ENCODE peak calls at places on chromosomes 13 and 19, in ten cellular contexts. One of them, this sample, is unnamed.

GRCh38 chr13:94249512-94249911 is 230.0 kb downstream of the DCT start:
- DNase-seq in HCT116: no peak
- DNase-seq in mucosa of descending colon: no peak
- DNase-seq in fibroblast of lung: peak; percentile 63
- DNase-seq in astrocyte of the spinal cord: peak; percentile 95
- DNase-seq in progenitor cell of endocrine pancreas: no peak
- DNase-seq in RWPE1: no peak
- DNase-seq in pancreas: no peak
- DNase-seq in WTC11: no peak
- DNase-seq in B cell: no peak
- DNase-seq in this sample: no peak

GRCh38 chr13:40269086-40269485 is 397.4 kb downstream of the FOXO1 start:
- DNase-seq in HCT116: no peak
- DNase-seq in mucosa of descending colon: no peak
- DNase-seq in fibroblast of lung: peak; percentile 12
- DNase-seq in astrocyte of the spinal cord: no peak
- DNase-seq in progenitor cell of endocrine pancreas: no peak
- DNase-seq in RWPE1: no peak
- DNase-seq in pancreas: no peak
- DNase-seq in WTC11: no peak
- DNase-seq in B cell: no peak
- DNase-seq in this sample: no peak

GRCh38 chr13:110463876-110464510 is 97.5 kb downstream of the RAB20 start:
- DNase-seq in HCT116: no peak
- DNase-seq in mucosa of descending colon: no peak
- DNase-seq in fibroblast of lung: no peak
- DNase-seq in astrocyte of the spinal cord: no peak
- DNase-seq in progenitor cell of endocrine pancreas: no peak
- DNase-seq in RWPE1: no peak
- DNase-seq in pancreas: no peak
- DNase-seq in WTC11: no peak
- DNase-seq in B cell: peak; percentile 52
- DNase-seq in this sample: no peak

GRCh38 chr19:55372316-55373081 is 2.2 kb upstream of the IL11 start:
- DNase-seq in HCT116: no peak
- DNase-seq in mucosa of descending colon: no peak
- DNase-seq in fibroblast of lung: no peak
- DNase-seq in astrocyte of the spinal cord: peak; percentile 70
- DNase-seq in progenitor cell of endocrine pancreas: no peak
- DNase-seq in RWPE1: no peak
- DNase-seq in pancreas: no peak
- DNase-seq in WTC11: no peak
- DNase-seq in B cell: no peak
- DNase-seq in this sample: no peak

GRCh38 chr19:7529610-7530490 is 5.7 kb upstream of the PNPLA6 start:
- DNase-seq in HCT116: no peak
- DNase-seq in mucosa of descending colon: no peak
- DNase-seq in fibroblast of lung: no peak
- DNase-seq in astrocyte of the spinal cord: no peak
- DNase-seq in progenitor cell of endocrine pancreas: no peak
- DNase-seq in RWPE1: no peak
- DNase-seq in pancreas: no peak
- DNase-seq in WTC11: no peak
- DNase-seq in B cell: no peak
- DNase-seq in this sample: no peak

GRCh38 chr19:14536926-14537692 is 7.7 kb downstream of the TECR start:
- DNase-seq in HCT116: peak; percentile 88
- DNase-seq in mucosa of descending colon: peak; percentile 90
- DNase-seq in fibroblast of lung: peak; percentile 55
- DNase-seq in astrocyte of the spinal cord: no peak
- DNase-seq in progenitor cell of endocrine pancreas: peak; percentile 59
- DNase-seq in RWPE1: peak; percentile 94
- DNase-seq in pancreas: peak; percentile 89
- DNase-seq in WTC11: peak; percentile 96
- DNase-seq in B cell: no peak
- DNase-seq in this sample: no peak

GRCh38 chr13:79780240-79780639 is 299.3 kb downstream of the NDFIP2 start:
- DNase-seq in HCT116: no peak
- DNase-seq in mucosa of descending colon: no peak
- DNase-seq in fibroblast of lung: peak; percentile 9
- DNase-seq in astrocyte of the spinal cord: peak; percentile 60
- DNase-seq in progenitor cell of endocrine pancreas: no peak
- DNase-seq in RWPE1: no peak
- DNase-seq in pancreas: no peak
- DNase-seq in WTC11: no peak
- DNase-seq in B cell: no peak
- DNase-seq in this sample: no peak

GRCh38 chr19:10420444-10421239 is at the start of gene PDE4A:
- DNase-seq in HCT116: no peak
- DNase-seq in mucosa of descending colon: peak; percentile 61
- DNase-seq in fibroblast of lung: no peak
- DNase-seq in astrocyte of the spinal cord: no peak
- DNase-seq in progenitor cell of endocrine pancreas: no peak
- DNase-seq in RWPE1: no peak
- DNase-seq in pancreas: no peak
- DNase-seq in WTC11: peak; percentile 64
- DNase-seq in B cell: peak; percentile 84
- DNase-seq in this sample: no peak

GRCh38 chr13:90122531-90122930 is 1225.0 kb upstream of the MIR17HG start:
- DNase-seq in HCT116: no peak
- DNase-seq in mucosa of descending colon: no peak
- DNase-seq in fibroblast of lung: no peak
- DNase-seq in astrocyte of the spinal cord: no peak
- DNase-seq in progenitor cell of endocrine pancreas: no peak
- DNase-seq in RWPE1: no peak
- DNase-seq in pancreas: no peak
- DNase-seq in WTC11: no peak
- DNase-seq in B cell: no peak
- DNase-seq in this sample: no peak

GRCh38 chr19:50147462-50148423 is 15.3 kb downstream of the IZUMO2 start:
- DNase-seq in HCT116: peak; percentile 89
- DNase-seq in mucosa of descending colon: peak; percentile 85
- DNase-seq in fibroblast of lung: peak; percentile 81
- DNase-seq in astrocyte of the spinal cord: peak; percentile 93
- DNase-seq in progenitor cell of endocrine pancreas: peak; percentile 63
- DNase-seq in RWPE1: peak; percentile 78
- DNase-seq in pancreas: peak; percentile 87
- DNase-seq in WTC11: peak; percentile 86
- DNase-seq in B cell: peak; percentile 76
- DNase-seq in this sample: peak; percentile 82

GRCh38 chr13:92716749-92717148 is 509.9 kb upstream of the GPC6 start:
- DNase-seq in HCT116: no peak
- DNase-seq in mucosa of descending colon: no peak
- DNase-seq in fibroblast of lung: peak; percentile 67
- DNase-seq in astrocyte of the spinal cord: peak; percentile 26
- DNase-seq in progenitor cell of endocrine pancreas: no peak
- DNase-seq in RWPE1: no peak
- DNase-seq in pancreas: no peak
- DNase-seq in WTC11: no peak
- DNase-seq in B cell: no peak
- DNase-seq in this sample: no peak

GRCh38 chr13:114065141-114065925 is 67.1 kb downstream of the RASA3 start:
- DNase-seq in HCT116: peak; percentile 90
- DNase-seq in mucosa of descending colon: peak; percentile 76
- DNase-seq in fibroblast of lung: peak; percentile 99
- DNase-seq in astrocyte of the spinal cord: peak; percentile 99
- DNase-seq in progenitor cell of endocrine pancreas: no peak
- DNase-seq in RWPE1: peak; percentile 92
- DNase-seq in pancreas: peak; percentile 78
- DNase-seq in WTC11: peak; percentile 47
- DNase-seq in B cell: peak; percentile 68
- DNase-seq in this sample: peak; percentile 95

GRCh38 chr19:44704982-44705381 is 6.0 kb downstream of the CEACAM16 start:
- DNase-seq in HCT116: no peak
- DNase-seq in mucosa of descending colon: no peak
- DNase-seq in fibroblast of lung: no peak
- DNase-seq in astrocyte of the spinal cord: no peak
- DNase-seq in progenitor cell of endocrine pancreas: no peak
- DNase-seq in RWPE1: no peak
- DNase-seq in pancreas: no peak
- DNase-seq in WTC11: no peak
- DNase-seq in B cell: no peak
- DNase-seq in this sample: no peak

DNA sequence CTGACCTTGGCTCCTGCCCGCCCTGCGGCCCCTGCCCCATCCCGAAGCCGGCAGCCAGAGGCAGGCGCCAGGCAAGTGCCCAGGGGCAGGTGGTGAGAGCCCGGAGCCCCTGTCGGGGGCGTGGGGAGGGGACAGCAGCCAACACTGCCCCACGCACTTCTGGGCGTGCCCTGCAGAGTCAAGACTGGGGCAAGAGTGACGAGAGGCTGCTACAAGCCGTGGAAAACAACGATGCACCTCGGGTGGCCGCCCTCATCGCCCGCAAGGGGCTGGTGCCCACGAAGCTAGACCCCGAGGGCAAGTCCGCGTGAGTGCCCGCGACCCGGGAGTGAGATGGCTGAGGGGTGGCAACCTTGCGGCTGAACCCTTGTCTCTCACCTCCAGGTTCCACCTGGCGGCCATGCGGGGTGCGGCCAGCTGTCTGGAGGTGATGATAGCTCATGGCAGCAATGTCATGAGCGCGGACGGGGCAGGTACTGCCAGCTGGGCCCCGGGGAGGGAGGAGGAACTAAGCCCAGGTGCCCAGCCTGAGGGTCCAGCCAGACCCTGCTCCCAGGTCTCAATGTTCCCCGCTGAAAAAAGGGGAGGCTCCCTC is 17.3 kb downstream of the ANKRD24 start:
- DNase-seq in HCT116: no peak
- DNase-seq in mucosa of descending colon: peak; percentile 67
- DNase-seq in fibroblast of lung: no peak
- DNase-seq in astrocyte of the spinal cord: no peak
- DNase-seq in progenitor cell of endocrine pancreas: no peak
- DNase-seq in RWPE1: no peak
- DNase-seq in pancreas: no peak
- DNase-seq in WTC11: peak; percentile 75
- DNase-seq in B cell: no peak
- DNase-seq in this sample: no peak
- TF ChIP-seq CTCF in HCT116: peak; percentile 59
- TF ChIP-seq CTCF in mucosa of descending colon: no peak
- TF ChIP-seq CTCF in fibroblast of lung: no peak
- TF ChIP-seq CTCF in astrocyte of the spinal cord: no peak
- TF ChIP-seq CTCF in progenitor cell of endocrine pancreas: peak; percentile 51
- TF ChIP-seq CTCF in RWPE1: no peak
- TF ChIP-seq CTCF in pancreas: no peak
- TF ChIP-seq CTCF in WTC11: no peak
- TF ChIP-seq CTCF in B cell: no peak
- TF ChIP-seq CTCF in this sample: no peak

GRCh38 chr19:4277051-4277700 is 1.9 kb upstream of the SHD start:
- DNase-seq in HCT116: no peak
- DNase-seq in mucosa of descending colon: no peak
- DNase-seq in fibroblast of lung: no peak
- DNase-seq in astrocyte of the spinal cord: no peak
- DNase-seq in progenitor cell of endocrine pancreas: no peak
- DNase-seq in RWPE1: no peak
- DNase-seq in pancreas: no peak
- DNase-seq in WTC11: no peak
- DNase-seq in B cell: no peak
- DNase-seq in this sample: no peak

GRCh38 chr19:4278010-4278409 is 1.1 kb upstream of the SHD start:
- DNase-seq in HCT116: no peak
- DNase-seq in mucosa of descending colon: no peak
- DNase-seq in fibroblast of lung: no peak
- DNase-seq in astrocyte of the spinal cord: no peak
- DNase-seq in progenitor cell of endocrine pancreas: no peak
- DNase-seq in RWPE1: no peak
- DNase-seq in pancreas: no peak
- DNase-seq in WTC11: no peak
- DNase-seq in B cell: no peak
- DNase-seq in this sample: no peak

GRCh38 chr19:4278926-4279529 is at the start of gene SHD:
- DNase-seq in HCT116: no peak
- DNase-seq in mucosa of descending colon: no peak
- DNase-seq in fibroblast of lung: no peak
- DNase-seq in astrocyte of the spinal cord: no peak
- DNase-seq in progenitor cell of endocrine pancreas: no peak
- DNase-seq in RWPE1: no peak
- DNase-seq in pancreas: no peak
- DNase-seq in WTC11: peak; percentile 48
- DNase-seq in B cell: no peak
- DNase-seq in this sample: no peak

GRCh38 chr19:4278460-4278901 is 585 bp upstream of the SHD start:
- DNase-seq in HCT116: no peak
- DNase-seq in mucosa of descending colon: no peak
- DNase-seq in fibroblast of lung: no peak
- DNase-seq in astrocyte of the spinal cord: no peak
- DNase-seq in progenitor cell of endocrine pancreas: no peak
- DNase-seq in RWPE1: no peak
- DNase-seq in pancreas: no peak
- DNase-seq in WTC11: no peak
- DNase-seq in B cell: no peak
- DNase-seq in this sample: no peak

GRCh38 chr19:4279530-4280422 is 710 bp downstream of the SHD start:
- DNase-seq in HCT116: no peak
- DNase-seq in mucosa of descending colon: no peak
- DNase-seq in fibroblast of lung: no peak
- DNase-seq in astrocyte of the spinal cord: no peak
- DNase-seq in progenitor cell of endocrine pancreas: no peak
- DNase-seq in RWPE1: no peak
- DNase-seq in pancreas: no peak
- DNase-seq in WTC11: no peak
- DNase-seq in B cell: no peak
- DNase-seq in this sample: no peak
- TF ChIP-seq CTCF in HCT116: no peak
- TF ChIP-seq CTCF in mucosa of descending colon: no peak
- TF ChIP-seq CTCF in fibroblast of lung: no peak
- TF ChIP-seq CTCF in astrocyte of the spinal cord: no peak
- TF ChIP-seq CTCF in progenitor cell of endocrine pancreas: no peak
- TF ChIP-seq CTCF in RWPE1: no peak
- TF ChIP-seq CTCF in pancreas: no peak
- TF ChIP-seq CTCF in WTC11: no peak
- TF ChIP-seq CTCF in B cell: no peak
- TF ChIP-seq CTCF in this sample: no peak

GRCh38 chr19:1465191-1466016 is 13.6 kb downstream of the C19orf25 start:
- DNase-seq in HCT116: no peak
- DNase-seq in mucosa of descending colon: peak; percentile 80
- DNase-seq in fibroblast of lung: peak; percentile 39
- DNase-seq in astrocyte of the spinal cord: no peak
- DNase-seq in progenitor cell of endocrine pancreas: no peak
- DNase-seq in RWPE1: peak; percentile 61
- DNase-seq in pancreas: peak; percentile 49
- DNase-seq in WTC11: peak; percentile 74
- DNase-seq in B cell: no peak
- DNase-seq in this sample: no peak
- TF ChIP-seq CTCF in HCT116: peak; percentile 32
- TF ChIP-seq CTCF in mucosa of descending colon: peak; percentile 37
- TF ChIP-seq CTCF in fibroblast of lung: peak; percentile 44
- TF ChIP-seq CTCF in astrocyte of the spinal cord: peak; percentile 42
- TF ChIP-seq CTCF in progenitor cell of endocrine pancreas: peak; percentile 54
- TF ChIP-seq CTCF in RWPE1: peak; percentile 78
- TF ChIP-seq CTCF in pancreas: no peak
- TF ChIP-seq CTCF in WTC11: no peak
- TF ChIP-seq CTCF in B cell: peak; percentile 22
- TF ChIP-seq CTCF in this sample: peak; percentile 15

DNA sequence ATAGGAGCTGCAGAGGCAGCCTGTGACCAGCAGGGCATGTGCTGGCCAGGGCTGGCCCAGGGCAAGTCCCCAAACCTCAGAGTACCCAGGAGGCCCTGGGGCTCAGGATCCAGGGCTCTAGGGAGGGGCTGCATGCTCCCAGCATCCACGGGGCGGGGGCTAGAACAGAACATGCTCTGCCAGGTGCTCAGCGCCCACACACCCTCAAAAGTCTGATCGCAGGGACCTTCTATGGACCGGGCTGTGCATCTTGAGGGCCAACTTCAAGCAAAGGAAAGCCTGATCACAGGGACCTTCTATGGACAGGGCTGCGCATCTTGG is 33.5 kb downstream of the ELL start:
- DNase-seq in HCT116: no peak
- DNase-seq in mucosa of descending colon: no peak
- DNase-seq in fibroblast of lung: no peak
- DNase-seq in astrocyte of the spinal cord: no peak
- DNase-seq in progenitor cell of endocrine pancreas: no peak
- DNase-seq in RWPE1: no peak
- DNase-seq in pancreas: no peak
- DNase-seq in WTC11: no peak
- DNase-seq in B cell: no peak
- DNase-seq in this sample: no peak
- TF ChIP-seq CTCF in HCT116: no peak
- TF ChIP-seq CTCF in mucosa of descending colon: no peak
- TF ChIP-seq CTCF in fibroblast of lung: peak; percentile 39
- TF ChIP-seq CTCF in astrocyte of the spinal cord: peak; percentile 39
- TF ChIP-seq CTCF in progenitor cell of endocrine pancreas: no peak
- TF ChIP-seq CTCF in RWPE1: no peak
- TF ChIP-seq CTCF in pancreas: no peak
- TF ChIP-seq CTCF in WTC11: no peak
- TF ChIP-seq CTCF in B cell: no peak
- TF ChIP-seq CTCF in this sample: peak; percentile 26

This sample was measured in AG09319.